ENCODE peak calls at places on chromosomes 6 and 20, in four cellular contexts. One of them, this sample, is unnamed.

GRCh38 chr20:8860011-8860495 is 208.8 kb upstream of the PLCB4 start:
- DNase-seq in IMR-90: peak; percentile 98
- DNase-seq in GM12878: no peak
- DNase-seq in K562: no peak
- DNase-seq in this sample: peak; percentile 37

GRCh38 chr6:128767150-128767549 is 115.8 kb upstream of the LAMA2 start:
- DNase-seq in GM12878: no peak
- DNase-seq in K562: no peak
- DNase-seq in IMR-90: no peak
- DNase-seq in this sample: no peak

GRCh38 chr6:447381-448165 is 56.0 kb downstream of the IRF4 start:
- DNase-seq in K562: no peak
- DNase-seq in GM12878: no peak
- DNase-seq in IMR-90: no peak
- DNase-seq in this sample: no peak

GRCh38 chr6:116682334-116682712 is 1.3 kb downstream of the KPNA5 start:
- DNase-seq in GM12878: peak; percentile 27
- DNase-seq in K562: no peak
- DNase-seq in IMR-90: peak; percentile 55
- DNase-seq in this sample: peak; percentile 39

GRCh38 chr6:166989427-166990034 is 9.7 kb upstream of the CEP43 start:
- DNase-seq in GM12878: no peak
- DNase-seq in IMR-90: peak; percentile 49
- DNase-seq in K562: peak; percentile 26
- DNase-seq in this sample: peak; percentile 38

GRCh38 chr6:113980937-113981554 is 10.1 kb upstream of the HDAC2 start:
- DNase-seq in GM12878: no peak
- DNase-seq in IMR-90: peak; percentile 31
- DNase-seq in K562: peak; percentile 25
- DNase-seq in this sample: peak; percentile 35

GRCh38 chr20:20413801-20414200 is 45.9 kb downstream of the INSM1 start:
- DNase-seq in GM12878: no peak
- DNase-seq in IMR-90: no peak
- DNase-seq in K562: no peak
- DNase-seq in this sample: no peak

GRCh38 chr6:55437141-55437540 is 109.9 kb downstream of the GFRAL start:
- DNase-seq in K562: no peak
- DNase-seq in IMR-90: no peak
- DNase-seq in GM12878: no peak
- DNase-seq in this sample: no peak

GRCh38 chr20:3900187-3900604 is 11.0 kb downstream of the PANK2 start:
- DNase-seq in GM12878: no peak
- DNase-seq in K562: no peak
- DNase-seq in IMR-90: no peak
- DNase-seq in this sample: peak; percentile 67

GRCh38 chr20:14264869-14265268 is 72.5 kb downstream of the FLRT3 start:
- DNase-seq in GM12878: no peak
- DNase-seq in K562: no peak
- DNase-seq in IMR-90: peak; percentile 37
- DNase-seq in this sample: no peak

GRCh38 chr6:42105714-42106662 is 36.4 kb downstream of the C6orf132 start:
- DNase-seq in GM12878: no peak
- DNase-seq in IMR-90: no peak
- DNase-seq in K562: no peak
- DNase-seq in this sample: no peak

GRCh38 chr20:23646106-23646958 is 8.6 kb upstream of the CST3 start:
- DNase-seq in IMR-90: no peak
- DNase-seq in K562: no peak
- DNase-seq in GM12878: no peak
- DNase-seq in this sample: peak; percentile 71

GRCh38 chr6:51753635-51754034 is 333.8 kb downstream of the PKHD1 start:
- DNase-seq in K562: peak; percentile 8
- DNase-seq in GM12878: no peak
- DNase-seq in IMR-90: no peak
- DNase-seq in this sample: no peak

GRCh38 chr6:63637865-63638445 is 2.4 kb downstream of the PHF3 start:
- DNase-seq in GM12878: no peak
- DNase-seq in IMR-90: no peak
- DNase-seq in K562: no peak
- DNase-seq in this sample: no peak

GRCh38 chr6:10479939-10480700 is 41.0 kb upstream of the GCNT2 start:
- DNase-seq in GM12878: no peak
- DNase-seq in IMR-90: no peak
- DNase-seq in K562: no peak
- DNase-seq in this sample: no peak

GRCh38 chr20:43043887-43044286 is 145.8 kb downstream of the PTPRT start:
- DNase-seq in K562: no peak
- DNase-seq in IMR-90: no peak
- DNase-seq in GM12878: no peak
- DNase-seq in this sample: no peak

GRCh38 chr20:41738584-41739193 is 120.5 kb upstream of the CHD6 start:
- DNase-seq in IMR-90: peak; percentile 31
- DNase-seq in K562: peak; percentile 66
- DNase-seq in GM12878: no peak
- DNase-seq in this sample: peak; percentile 38
- TF ChIP-seq FOS in IMR-90: no peak
- TF ChIP-seq FOS in K562: no peak
- TF ChIP-seq FOS in GM12878: no peak
- TF ChIP-seq FOS in this sample: no peak

GRCh38 chr20:1945660-1946059 is 48.2 kb downstream of the PDYN start:
- DNase-seq in IMR-90: no peak
- DNase-seq in GM12878: no peak
- DNase-seq in K562: no peak
- DNase-seq in this sample: no peak

GRCh38 chr20:1946442-1946761 is 47.5 kb downstream of the PDYN start:
- DNase-seq in GM12878: no peak
- DNase-seq in IMR-90: no peak
- DNase-seq in K562: no peak
- DNase-seq in this sample: no peak

GRCh38 chr20:1947535-1947846 is 46.4 kb downstream of the PDYN start:
- DNase-seq in GM12878: no peak
- DNase-seq in K562: no peak
- DNase-seq in IMR-90: no peak
- DNase-seq in this sample: no peak

GRCh38 chr20:1945134-1945618 is 48.7 kb downstream of the PDYN start:
- DNase-seq in IMR-90: no peak
- DNase-seq in GM12878: no peak
- DNase-seq in K562: no peak
- DNase-seq in this sample: no peak

GRCh38 chr20:1946762-1947534 is 46.9 kb downstream of the PDYN start:
- DNase-seq in IMR-90: peak; percentile 17
- DNase-seq in K562: no peak
- DNase-seq in GM12878: no peak
- DNase-seq in this sample: no peak
- TF ChIP-seq FOS in IMR-90: no peak
- TF ChIP-seq FOS in K562: no peak
- TF ChIP-seq FOS in GM12878: no peak
- TF ChIP-seq FOS in this sample: no peak

DNA sequence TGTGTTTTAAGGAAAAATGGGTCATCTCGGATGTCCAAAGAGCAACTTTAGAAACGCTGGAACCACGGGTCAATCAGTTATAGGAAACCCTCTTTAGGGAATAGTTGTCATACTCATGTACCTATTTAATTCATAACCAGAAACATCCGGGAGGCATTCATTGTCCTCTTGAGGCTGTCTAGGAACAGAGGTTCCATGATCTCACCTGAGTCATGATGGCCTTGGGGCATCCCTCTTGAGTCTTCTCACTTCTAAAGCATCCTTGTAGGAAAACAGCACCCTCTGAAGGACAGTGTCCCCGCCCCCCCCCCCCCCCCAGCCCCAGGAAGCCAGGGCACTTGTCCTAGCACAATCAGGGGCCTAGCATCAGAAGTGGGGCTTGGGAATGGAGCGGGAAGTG is 46.3 kb upstream of the CDH4 start:
- DNase-seq in IMR-90: no peak
- DNase-seq in GM12878: no peak
- DNase-seq in K562: no peak
- DNase-seq in this sample: no peak
- TF ChIP-seq FOS in IMR-90: no peak
- TF ChIP-seq FOS in GM12878: no peak
- TF ChIP-seq FOS in K562: no peak
- TF ChIP-seq FOS in this sample: no peak

GRCh38 chr20:48710341-48711043 is 117.3 kb downstream of the PREX1 start:
- DNase-seq in IMR-90: no peak
- DNase-seq in K562: no peak
- DNase-seq in GM12878: no peak
- DNase-seq in this sample: no peak

GRCh38 chr20:48708630-48709029 is 119.2 kb downstream of the PREX1 start:
- DNase-seq in IMR-90: no peak
- DNase-seq in GM12878: no peak
- DNase-seq in K562: no peak
- DNase-seq in this sample: no peak

GRCh38 chr20:48709292-48709691 is 118.5 kb downstream of the PREX1 start:
- DNase-seq in IMR-90: no peak
- DNase-seq in GM12878: no peak
- DNase-seq in K562: no peak
- DNase-seq in this sample: no peak

GRCh38 chr20:48711044-48711428 is 116.8 kb downstream of the PREX1 start:
- DNase-seq in IMR-90: no peak
- DNase-seq in K562: no peak
- DNase-seq in GM12878: no peak
- DNase-seq in this sample: no peak

DNA sequence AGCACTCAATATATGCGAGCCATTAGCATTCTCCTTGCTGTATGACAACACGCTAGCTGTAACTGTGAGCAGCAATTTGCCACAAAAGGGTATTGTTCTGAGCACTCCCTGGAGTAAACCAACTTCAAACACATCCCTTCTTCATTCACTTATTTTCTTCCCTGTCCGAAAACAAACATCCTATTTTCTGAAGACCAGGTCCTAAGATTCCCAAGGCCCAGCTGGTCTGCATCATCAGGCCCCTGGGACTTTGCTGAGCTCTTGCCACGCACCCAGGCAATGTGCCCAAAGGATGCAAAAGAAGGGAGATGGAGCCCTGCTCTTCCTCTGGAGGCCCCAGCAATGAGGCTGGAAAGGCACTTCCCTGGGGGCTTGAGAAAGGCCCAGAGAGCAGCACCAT is 118.1 kb downstream of the PREX1 start:
- DNase-seq in GM12878: no peak
- DNase-seq in K562: no peak
- DNase-seq in IMR-90: no peak
- DNase-seq in this sample: no peak
- TF ChIP-seq FOS in GM12878: no peak
- TF ChIP-seq FOS in K562: no peak
- TF ChIP-seq FOS in IMR-90: no peak
- TF ChIP-seq FOS in this sample: no peak

GRCh38 chr6:139759086-139759485 is 384.6 kb upstream of the CITED2 start:
- DNase-seq in K562: no peak
- DNase-seq in GM12878: no peak
- DNase-seq in IMR-90: no peak
- DNase-seq in this sample: no peak

GRCh38 chr6:139756381-139756780 is 381.9 kb upstream of the CITED2 start:
- DNase-seq in K562: no peak
- DNase-seq in GM12878: no peak
- DNase-seq in IMR-90: no peak
- DNase-seq in this sample: peak; percentile 50

GRCh38 chr6:139754898-139755754 is 380.7 kb upstream of the CITED2 start:
- DNase-seq in K562: no peak
- DNase-seq in IMR-90: no peak
- DNase-seq in GM12878: no peak
- DNase-seq in this sample: peak; percentile 24

GRCh38 chr6:139762587-139763031 is 388.2 kb upstream of the CITED2 start:
- DNase-seq in GM12878: peak; percentile 38
- DNase-seq in K562: no peak
- DNase-seq in IMR-90: peak; percentile 19
- DNase-seq in this sample: no peak

DNA sequence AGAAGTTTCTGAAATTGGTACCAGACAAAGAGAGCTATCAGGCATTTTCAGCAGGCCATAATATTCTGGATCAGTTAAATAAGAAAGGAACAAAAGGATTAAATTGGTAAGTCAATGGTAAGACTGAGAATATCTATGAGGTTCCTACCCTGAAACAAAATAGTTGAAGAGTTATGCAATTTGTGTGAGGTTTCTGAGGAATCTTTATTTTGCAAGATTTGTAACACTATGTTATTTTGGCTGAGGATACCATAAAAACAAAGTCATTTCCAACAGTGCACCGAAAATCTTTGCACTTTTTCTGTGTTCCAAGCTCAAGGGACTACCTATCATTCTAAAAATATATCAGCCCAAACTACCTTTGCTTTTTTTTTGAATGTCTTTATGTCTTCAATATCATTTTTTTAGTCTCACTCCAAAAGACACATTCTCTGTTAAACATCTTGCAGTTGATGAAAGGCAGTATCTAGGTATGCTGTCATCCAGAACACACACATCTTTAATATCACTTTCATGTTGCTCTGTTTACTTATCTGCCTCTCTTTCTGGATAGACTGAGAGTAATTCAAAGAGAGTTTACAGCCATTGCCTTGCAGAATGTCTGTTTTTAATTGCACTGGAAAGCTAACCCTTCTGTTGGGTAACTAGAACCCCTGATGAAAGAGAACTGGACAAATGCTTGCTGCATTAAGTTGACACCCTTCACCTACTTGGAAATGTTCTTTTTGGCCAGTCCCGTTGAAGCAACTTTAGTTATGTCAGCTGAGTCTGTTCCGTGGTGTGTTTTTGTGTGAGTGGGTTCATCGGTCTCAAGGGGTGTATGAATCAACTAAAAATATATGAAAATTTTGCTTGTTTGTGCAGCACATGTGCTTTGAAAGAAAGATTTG is 383.6 kb upstream of the CITED2 start:
- DNase-seq in IMR-90: peak; percentile 42
- DNase-seq in K562: no peak
- DNase-seq in GM12878: no peak
- DNase-seq in this sample: no peak
- TF ChIP-seq FOS in IMR-90: no peak
- TF ChIP-seq FOS in K562: no peak
- TF ChIP-seq FOS in GM12878: no peak
- TF ChIP-seq FOS in this sample: no peak

GRCh38 chr6:31576897-31577341 is 1.6 kb downstream of the TNF start:
- DNase-seq in K562: no peak
- DNase-seq in GM12878: no peak
- DNase-seq in IMR-90: no peak
- DNase-seq in this sample: no peak
- TF ChIP-seq FOS in K562: no peak
- TF ChIP-seq FOS in GM12878: no peak
- TF ChIP-seq FOS in IMR-90: no peak
- TF ChIP-seq FOS in this sample: no peak

GRCh38 chr20:63741354-63741675 is 1.7 kb downstream of the SLC2A4RG start:
- DNase-seq in K562: peak; percentile 6
- DNase-seq in IMR-90: no peak
- DNase-seq in GM12878: no peak
- DNase-seq in this sample: no peak

GRCh38 chr20:63739129-63740069 is at the start of gene SLC2A4RG:
- DNase-seq in GM12878: no peak
- DNase-seq in K562: peak; percentile 97
- DNase-seq in IMR-90: peak; percentile 62
- DNase-seq in this sample: peak; percentile 40

GRCh38 chr20:63740501-63741353 is 1.2 kb downstream of the SLC2A4RG start:
- DNase-seq in IMR-90: peak; percentile 86
- DNase-seq in GM12878: no peak
- DNase-seq in K562: peak; percentile 87
- DNase-seq in this sample: peak; percentile 86

GRCh38 chr20:63738687-63739128 is 868 bp upstream of the SLC2A4RG start:
- DNase-seq in K562: peak; percentile 67
- DNase-seq in GM12878: no peak
- DNase-seq in IMR-90: no peak
- DNase-seq in this sample: no peak

GRCh38 chr20:63740070-63740500 is 509 bp downstream of the SLC2A4RG start:
- DNase-seq in IMR-90: peak; percentile 7
- DNase-seq in K562: peak; percentile 82
- DNase-seq in GM12878: no peak
- DNase-seq in this sample: peak; percentile 15
- TF ChIP-seq FOS in IMR-90: no peak
- TF ChIP-seq FOS in K562: no peak
- TF ChIP-seq FOS in GM12878: no peak
- TF ChIP-seq FOS in this sample: no peak